ENCODE peak calls at places on chromosomes 12 and 14, in five cellular contexts. I, T, W, Z and U are unnamed samples. For H3K4me1, the result is how much of the 10 kb centered on the place peaks cover.

GRCh38 chr12:25590021-25590721 is 37.1 kb upstream of the LMNTD1 start:
- DNase-seq in Z (no peak), T (no peak), I (no peak), W (no peak), U (peak)

GRCh38 chr14:37116933-37117844 is 55.2 kb downstream of the SLC25A21 start:
- DNase-seq in W (peak), Z (no peak), T (no peak), I (peak), U (no peak)

GRCh38 chr12:13724136-13724535 is 257.3 kb downstream of the GRIN2B start:
- DNase-seq in W (no peak), T (no peak), Z (no peak), I (no peak), U (no peak)

GRCh38 chr14:91351508-91351853 is 66.1 kb downstream of the CCDC88C start:
- DNase-seq in I (no peak), W (no peak), Z (no peak), T (peak), U (no peak)

GRCh38 chr14:29446971-29447370 is 480.7 kb downstream of the PRKD1 start:
- DNase-seq in Z (no peak), I (no peak), T (no peak), W (no peak), U (no peak)

GRCh38 chr12:118436002-118436724 is 59.8 kb downstream of the SUDS3 start:
- DNase-seq in W (no peak), T (no peak), I (no peak), Z (no peak), U (no peak)

GRCh38 chr12:43571885-43572284 is 19.9 kb upstream of the ADAMTS20 start:
- DNase-seq in W (no peak), Z (no peak), T (no peak), I (no peak), U (no peak)

GRCh38 chr14:21070083-21070609 is at the start of gene ARHGEF40:
- DNase-seq in T (peak), W (peak), I (peak), Z (no peak), U (no peak)

GRCh38 chr14:29240046-29240445 is 473.5 kb downstream of the FOXG1 start:
- DNase-seq in Z (no peak), I (peak), W (peak), T (no peak), U (no peak)

GRCh38 chr12:131153956-131154355 is 200.2 kb downstream of the ADGRD1 start:
- DNase-seq in T (peak), Z (no peak), W (no peak), I (no peak), U (no peak)

GRCh38 chr12:6211421-6211869 is 11.2 kb downstream of the CD9 start:
- DNase-seq in I (peak), W (peak), T (no peak), Z (no peak), U (no peak)

GRCh38 chr12:53938276-53939140 is at the start of gene HOXC13:
- DNase-seq in I (no peak), Z (no peak), W (peak), T (no peak), U (no peak)

GRCh38 chr14:59282366-59282765 is 93.9 kb downstream of the DAAM1 start:
- DNase-seq in T (no peak), Z (no peak), W (peak), I (peak), U (no peak)

GRCh38 chr14:95295600-95296376 is 23.9 kb downstream of the CLMN start:
- DNase-seq in Z (no peak), T (no peak), W (no peak), I (no peak), U (no peak)

GRCh38 chr12:65879878-65880277 is 55.6 kb downstream of the HMGA2 start:
- DNase-seq in Z (no peak), W (peak), I (peak), T (no peak), U (no peak)

GRCh38 chr12:124352839-124353238 is 57.9 kb downstream of the RFLNA start:
- DNase-seq in T (no peak), I (no peak), Z (no peak), W (peak), U (no peak)

GRCh38 chr12:54431911-54432814 is 13.1 kb upstream of the ITGA5 start:
- DNase-seq in I (peak), Z (no peak), W (peak), T (no peak), U (no peak)

GRCh38 chr14:93984987-93985410 is 8.6 kb upstream of the ASB2 start:
- DNase-seq in I (peak), W (peak), Z (no peak), T (no peak), U (no peak)

GRCh38 chr12:76096079-76096651 is 11.7 kb upstream of the NAP1L1 start:
- DNase-seq in I (no peak), Z (no peak), W (no peak), T (no peak), U (no peak)

GRCh38 chr12:23662966-23663365 is 286.5 kb downstream of the SOX5 start:
- DNase-seq in Z (no peak), T (no peak), W (peak), I (no peak), U (no peak)

GRCh38 chr14:30227871-30228270 is 300.2 kb upstream of the PRKD1 start:
- DNase-seq in W (peak), Z (no peak), I (peak), T (no peak), U (no peak)

GRCh38 chr14:64845878-64846277 is 33.8 kb downstream of the SPTB start:
- DNase-seq in I (peak), W (no peak), T (no peak), Z (no peak), U (no peak)

GRCh38 chr14:92988786-92989755 is 66.1 kb downstream of the CHGA start:
- DNase-seq in T (peak), I (no peak), Z (no peak), W (no peak), U (no peak)

GRCh38 chr14:54805521-54806322 is 96.9 kb downstream of the GCH1 start:
- DNase-seq in T (peak), Z (peak), I (peak), W (peak), U (peak)

GRCh38 chr12:51874013-51874412 is 13.9 kb upstream of the ANKRD33 start:
- DNase-seq in W (no peak), T (no peak), I (peak), Z (no peak), U (no peak)

GRCh38 chr12:32809846-32810245 is 54.1 kb upstream of the YARS2 start:
- DNase-seq in T (no peak), W (no peak), I (no peak), Z (no peak), U (no peak)

GRCh38 chr14:105058521-105059034 is 6.7 kb downstream of the GPR132 start:
- DNase-seq in Z (no peak), T (no peak), W (no peak), I (no peak), U (no peak)

GRCh38 chr12:52879394-52880351 is 25.2 kb downstream of the KRT8 start:
- DNase-seq in I (peak), T (peak), W (peak), Z (no peak), U (peak)

GRCh38 chr12:44101470-44101869 is 265.6 kb downstream of the TMEM117 start:
- DNase-seq in W (no peak), Z (no peak), I (no peak), T (no peak), U (no peak)

GRCh38 chr12:43692064-43692463 is 66.5 kb downstream of the PUS7L start:
- DNase-seq in Z (no peak), I (peak), W (peak), T (no peak), U (no peak)

GRCh38 chr12:25130741-25131188 is 64.2 kb downstream of the DNAI7 start:
- DNase-seq in T (no peak), Z (no peak), I (peak), W (peak), U (no peak)

GRCh38 chr14:76961631-76962302 is 66.7 kb downstream of the IRF2BPL start:
- DNase-seq in Z (no peak), I (peak), W (peak), T (peak), U (peak)

GRCh38 chr14:61065671-61066070 is 84.6 kb downstream of the SLC38A6 start:
- DNase-seq in I (no peak), T (no peak), W (no peak), Z (no peak), U (no peak)

GRCh38 chr14:84527706-84528105 is 1002.2 kb upstream of the FLRT2 start:
- DNase-seq in T (no peak), I (no peak), W (no peak), Z (no peak), U (no peak)

GRCh38 chr12:68627673-68628319 is 17.1 kb downstream of the RAP1B start:
- DNase-seq in T (no peak), I (no peak), W (no peak), Z (no peak), U (no peak)
- H3K4me1 ChIP-seq in T (half or more), I (under half), W (under half), Z (half or more), U (half or more)

GRCh38 chr14:22509036-22509709 is 79.9 kb downstream of the DAD1 start:
- DNase-seq in I (no peak), T (no peak), W (no peak), Z (no peak), U (no peak)
- H3K4me1 ChIP-seq in I (under half), T (under half), W (under half), Z (under half), U (half or more)

GRCh38 chr14:101072531-101072930 is 169.0 kb upstream of the RTL1 start:
- DNase-seq in W (peak), T (peak), I (peak), Z (peak), U (no peak)
- H3K4me1 ChIP-seq in W (under half), T (under half), I (under half), Z (under half), U (under half)

GRCh38 chr12:95439578-95440230 is 34.2 kb upstream of the METAP2 start:
- DNase-seq in W (no peak), Z (no peak), T (no peak), I (no peak), U (no peak)

GRCh38 chr12:95437565-95437964 is 36.4 kb upstream of the METAP2 start:
- DNase-seq in I (no peak), W (no peak), T (no peak), Z (no peak), U (no peak)

GRCh38 chr12:95443458-95443857 is 30.5 kb upstream of the METAP2 start:
- DNase-seq in Z (no peak), I (no peak), T (no peak), W (no peak), U (no peak)

GRCh38 chr12:95435355-95435754 is 38.6 kb upstream of the METAP2 start:
- DNase-seq in Z (no peak), T (no peak), W (no peak), I (no peak), U (no peak)

GRCh38 chr12:95440401-95440800 is 33.6 kb upstream of the METAP2 start:
- DNase-seq in Z (no peak), W (peak), T (no peak), I (peak), U (no peak)
- H3K4me1 ChIP-seq in Z (under half), W (under half), T (under half), I (under half), U (under half)

GRCh38 chr14:40129162-40129561 is 696.9 kb upstream of the FBXO33 start:
- DNase-seq in Z (no peak), W (no peak), I (no peak), T (no peak), U (no peak)
- H3K4me1 ChIP-seq in Z (under half), W (under half), I (under half), T (under half), U (under half)

GRCh38 chr12:3136641-3137267 is 59.6 kb downstream of the TSPAN9 start:
- DNase-seq in Z (no peak), W (no peak), I (no peak), T (no peak), U (no peak)
- H3K4me1 ChIP-seq in Z (under half), W (under half), I (under half), T (under half), U (under half)

DNA sequence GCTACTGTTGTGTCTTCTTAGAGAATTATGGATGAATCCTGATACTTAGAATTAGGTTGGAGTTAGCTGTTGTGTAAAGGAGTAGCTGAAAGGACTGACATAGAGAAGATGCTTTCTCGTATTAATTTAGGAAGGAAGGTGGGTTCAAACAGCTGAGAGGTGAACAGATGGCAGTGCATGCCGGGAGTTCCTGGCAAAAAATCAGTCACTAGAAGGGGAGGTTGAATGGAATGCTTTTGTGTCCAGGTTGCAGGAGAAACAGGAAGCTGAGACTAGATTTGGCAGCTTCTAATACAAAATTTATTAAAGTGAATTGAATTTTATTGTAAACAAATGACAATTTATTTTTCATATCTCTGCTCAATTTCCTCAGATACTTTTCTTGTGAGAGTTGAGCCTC is 70.8 kb downstream of the BTG1 start:
- DNase-seq in T (no peak), I (no peak), W (no peak), Z (no peak), U (no peak)
- H3K4me1 ChIP-seq in T (under half), I (under half), W (under half), Z (under half), U (under half)